ENCODE peak calls at places on chromosomes 12 and 14, in five cellular contexts. Y is right atrium auricular region, W is heart left ventricle, K is right lobe of liver, Q is HCT116. P is an unnamed sample. For H3K36me3, the result is how much of the 10 kb centered on the place peaks cover.

GRCh38 chr14:94036328-94037167 is 10.4 kb downstream of the OTUB2 start:
- DNase-seq in Y (peak), W (peak), K (peak), Q (peak), P (no peak)

GRCh38 chr14:103898204-103898603 is 30.1 kb upstream of the TDRD9 start:
- DNase-seq in Y (no peak), W (no peak), K (no peak), Q (no peak), P (no peak)

GRCh38 chr12:96720363-96720705 is 186.7 kb upstream of the NEDD1 start:
- DNase-seq in Y (no peak), W (peak), K (peak), Q (no peak), P (no peak)

GRCh38 chr14:29745863-29746262 is 181.8 kb downstream of the PRKD1 start:
- DNase-seq in Y (no peak), W (no peak), K (no peak), Q (no peak), P (no peak)

GRCh38 chr14:31712244-31713127 is 151.3 kb downstream of the NUBPL start:
- DNase-seq in Y (no peak), W (no peak), K (no peak), Q (no peak), P (no peak)

GRCh38 chr14:53126705-53127104 is 26.4 kb downstream of the DDHD1 start:
- DNase-seq in Y (no peak), W (no peak), K (no peak), Q (no peak), P (no peak)

GRCh38 chr12:31664038-31664437 is 4.5 kb downstream of the ETFBKMT start:
- DNase-seq in Y (no peak), W (no peak), K (no peak), Q (no peak), P (no peak)

GRCh38 chr12:7345232-7345631 is 41.4 kb downstream of the ACSM4 start:
- DNase-seq in Y (no peak), W (no peak), K (no peak), Q (no peak), P (no peak)

GRCh38 chr12:80441921-80442320 is 2.1 kb upstream of the PTPRQ start:
- DNase-seq in Y (no peak), W (no peak), K (no peak), Q (no peak), P (no peak)

GRCh38 chr14:98900721-98901272 is 371.2 kb downstream of the BCL11B start:
- DNase-seq in Y (no peak), W (no peak), K (no peak), Q (no peak), P (no peak)

GRCh38 chr12:64468966-64469365 is 17.0 kb downstream of the TBK1 start:
- DNase-seq in Y (no peak), W (no peak), K (no peak), Q (no peak), P (no peak)

GRCh38 chr12:64466178-64466577 is 14.3 kb downstream of the TBK1 start:
- DNase-seq in Y (no peak), W (no peak), K (no peak), Q (no peak), P (no peak)

GRCh38 chr12:64473176-64473575 is 21.3 kb downstream of the TBK1 start:
- DNase-seq in Y (no peak), W (no peak), K (no peak), Q (no peak), P (no peak)

GRCh38 chr12:64470507-64470906 is 18.6 kb downstream of the TBK1 start:
- DNase-seq in Y (no peak), W (no peak), K (no peak), Q (no peak), P (no peak)

GRCh38 chr12:64469455-64470142 is 17.7 kb downstream of the TBK1 start:
- DNase-seq in Y (no peak), W (no peak), K (no peak), Q (no peak), P (no peak)
- H3K36me3 ChIP-seq in Y (half or more), W (under half), K (under half), Q (under half), P (under half)

GRCh38 chr14:96592591-96593388 is 90.6 kb downstream of the PAPOLA start:
- DNase-seq in Y (no peak), W (peak), K (peak), Q (no peak), P (peak)

GRCh38 chr14:96599076-96599475 is 96.9 kb downstream of the PAPOLA start:
- DNase-seq in Y (no peak), W (no peak), K (no peak), Q (no peak), P (peak)

GRCh38 chr14:96597680-96598079 is 95.5 kb downstream of the PAPOLA start:
- DNase-seq in Y (no peak), W (no peak), K (no peak), Q (no peak), P (no peak)

GRCh38 chr14:96598332-96598928 is 96.2 kb downstream of the PAPOLA start:
- DNase-seq in Y (no peak), W (no peak), K (peak), Q (no peak), P (peak)

DNA sequence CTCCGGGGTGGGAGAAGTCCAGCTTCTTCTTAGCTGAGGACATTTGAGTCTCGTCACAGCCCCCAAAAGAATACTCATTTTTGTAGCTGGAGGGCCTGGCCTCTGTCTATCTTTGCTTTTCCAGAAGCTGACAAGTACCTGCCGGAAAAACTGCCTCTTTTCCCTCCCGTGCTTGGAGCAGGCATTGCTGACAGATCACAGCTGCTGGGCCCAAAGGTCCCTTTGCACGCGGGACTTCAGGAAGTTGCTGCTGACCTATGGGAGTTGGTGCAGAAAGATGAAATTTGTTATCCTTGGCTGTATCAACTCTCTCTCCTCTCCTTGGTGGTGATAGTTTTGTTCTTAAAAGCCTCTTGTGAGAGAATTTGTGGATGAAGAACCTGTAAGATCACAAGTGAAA is 92.8 kb downstream of the PAPOLA start:
- DNase-seq in Y (no peak), W (no peak), K (no peak), Q (no peak), P (peak)
- H3K27ac ChIP-seq in Y (no peak), W (no peak), K (no peak), Q (no peak), P (no peak)

GRCh38 chr14:35123388-35123703 is 994 bp downstream of the PRORP start:
- DNase-seq in Y (no peak), W (no peak), K (no peak), Q (no peak), P (no peak)
- H3K36me3 ChIP-seq in Y (under half), W (under half), K (under half), Q (under half), P (under half)

DNA sequence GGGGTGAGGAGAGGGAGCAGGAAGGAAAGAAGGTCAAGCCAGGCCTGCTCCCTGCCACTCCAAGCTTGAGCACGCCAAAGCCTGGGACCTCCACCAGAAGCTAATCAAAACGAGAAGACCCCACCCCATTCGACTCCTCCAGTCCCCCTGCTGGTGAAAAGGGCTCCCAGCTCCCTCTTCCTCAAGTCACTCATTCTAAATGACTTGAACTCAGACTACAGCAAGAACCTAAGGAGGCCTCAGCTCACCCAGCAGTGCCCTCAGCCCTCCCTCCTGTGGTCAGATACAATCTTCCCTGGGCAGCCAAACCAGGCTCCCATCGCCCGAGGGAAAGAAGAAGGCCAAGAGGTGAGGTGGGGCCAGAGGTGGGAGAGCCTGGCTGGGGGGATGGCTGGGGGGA is 17.4 kb downstream of the HDAC7 start:
- DNase-seq in Y (no peak), W (peak), K (no peak), Q (no peak), P (no peak)
- H3K27ac ChIP-seq in Y (peak), W (peak), K (no peak), Q (no peak), P (peak)

DNA sequence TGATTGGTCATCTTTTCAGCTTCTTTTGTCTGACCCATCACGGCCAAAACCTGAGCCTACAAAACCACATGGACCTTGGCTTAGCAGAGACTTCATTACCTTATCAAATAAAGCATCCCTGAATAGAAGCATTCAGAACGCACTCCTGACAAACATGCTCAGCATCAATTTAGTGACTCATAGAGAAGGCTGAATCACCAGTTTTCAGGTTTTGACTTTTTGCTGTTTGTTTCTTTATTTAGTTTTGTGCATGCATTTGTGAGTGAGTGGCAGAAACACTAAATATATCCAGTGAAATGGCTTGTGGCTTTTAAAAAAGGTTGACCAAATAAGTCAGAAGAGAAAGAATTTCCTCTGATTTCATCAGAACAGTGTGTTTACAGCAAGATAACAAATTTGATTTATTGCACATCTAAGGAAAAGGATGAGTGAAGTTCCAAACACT is 19.0 kb upstream of the OVCH1 start:
- DNase-seq in Y (no peak), W (no peak), K (no peak), Q (no peak), P (no peak)
- H3K36me3 ChIP-seq in Y (half or more), W (under half), K (under half), Q (under half), P (under half)

DNA sequence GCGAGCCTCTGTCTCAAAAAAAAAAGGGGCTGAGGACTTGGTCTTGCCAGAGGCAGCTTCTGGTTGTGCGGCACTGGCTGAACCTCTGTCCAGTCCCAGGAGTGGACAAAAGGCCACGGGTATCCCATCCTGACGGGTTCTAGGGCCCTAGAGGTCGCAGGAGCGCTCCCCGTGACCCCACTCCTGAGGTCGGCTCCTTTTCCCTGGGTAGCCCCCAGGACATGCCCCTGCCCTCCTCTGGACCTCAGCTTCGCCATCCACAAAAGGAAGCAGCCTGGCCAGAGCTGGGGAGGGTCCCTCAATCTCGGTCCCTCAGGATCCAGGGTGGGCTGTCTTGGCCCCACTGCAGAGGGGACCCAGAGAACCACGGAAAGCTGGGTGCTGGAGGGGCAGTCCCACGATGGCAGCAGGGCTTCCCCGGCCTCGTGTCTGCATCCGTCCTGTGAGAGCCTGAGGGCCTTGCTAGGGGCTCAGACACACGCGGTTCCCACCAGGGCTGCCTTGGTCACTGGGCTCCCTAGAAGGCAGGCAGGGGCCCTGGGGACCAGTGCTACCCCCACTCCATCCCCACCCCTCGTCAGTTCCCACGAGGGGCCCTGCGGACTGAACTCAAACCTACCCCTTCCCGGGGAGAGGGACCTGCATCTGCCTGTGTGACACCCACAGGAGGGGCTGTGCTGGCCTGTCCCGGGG is 31.1 kb downstream of the ASCL4 start:
- DNase-seq in Y (no peak), W (no peak), K (no peak), Q (no peak), P (no peak)
- H3K27ac ChIP-seq in Y (no peak), W (no peak), K (no peak), Q (no peak), P (no peak)

P was measured in kidney.